ENCODE peak calls at places on chromosomes 3 and 15, in four cellular contexts. W is IMR-90, L is tibial artery, C is brain microvascular endothelial cell. J is an unnamed sample.

GRCh38 chr3:160801386-160802118 is 45.5 kb downstream of the PPM1L start:
- DNase-seq in C (peak; percentile 68), W (peak; percentile 0), L (peak; percentile 78), J (peak; percentile 3)

GRCh38 chr3:112302881-112303761 is 9.1 kb upstream of the SLC9C1 start:
- DNase-seq in C (no peak), L (no peak), W (peak; percentile 11), J (no peak)

GRCh38 chr3:46383211-46383945 is 12.6 kb downstream of the CCR5 start:
- DNase-seq in L (no peak), W (no peak), C (no peak), J (no peak)

GRCh38 chr15:64164436-64164835 is 1.6 kb upstream of the PPIB start:
- DNase-seq in C (no peak), L (no peak), W (no peak), J (no peak)

GRCh38 chr3:56862352-56863062 is 60.8 kb upstream of the ARHGEF3 start:
- DNase-seq in L (no peak), W (peak; percentile 73), C (peak; percentile 55), J (peak; percentile 74)

GRCh38 chr3:190619353-190619752 is 105.5 kb downstream of the IL1RAP start:
- DNase-seq in C (no peak), W (no peak), L (no peak), J (no peak)

GRCh38 chr3:155956508-155957411 is 86.3 kb downstream of the GMPS start:
- DNase-seq in W (no peak), C (no peak), L (no peak), J (no peak)

GRCh38 chr3:53195602-53196574 is 34.9 kb downstream of the PRKCD start:
- DNase-seq in W (peak; percentile 19), C (no peak), L (peak; percentile 41), J (no peak)

GRCh38 chr3:32410367-32411246 is 19.0 kb downstream of the CMTM7 start:
- DNase-seq in W (no peak), L (no peak), C (no peak), J (no peak)

GRCh38 chr15:90838544-90838943 is 29.8 kb upstream of the FURIN start:
- DNase-seq in W (no peak), C (no peak), L (no peak), J (no peak)

GRCh38 chr15:69893863-69894262 is 203.9 kb downstream of the TLE3 start:
- DNase-seq in W (peak; percentile 60), C (peak; percentile 74), L (peak; percentile 53), J (peak; percentile 65)

GRCh38 chr3:105614288-105615030 is 247.8 kb downstream of the ALCAM start:
- DNase-seq in W (peak; percentile 52), L (no peak), C (peak; percentile 39), J (peak; percentile 19)

GRCh38 chr3:24365168-24365567 is 129.5 kb downstream of the THRB start:
- DNase-seq in W (peak; percentile 68), C (peak; percentile 83), L (peak; percentile 78), J (peak; percentile 73)

GRCh38 chr3:10915395-10915794 is 77.2 kb upstream of the SLC6A1 start:
- DNase-seq in L (no peak), W (no peak), C (no peak), J (no peak)

GRCh38 chr3:122627301-122627700 is 49.9 kb downstream of the PARP15 start:
- DNase-seq in C (no peak), W (no peak), L (no peak), J (no peak)

GRCh38 chr3:126040386-126040785 is 43.5 kb downstream of the SLC41A3 start:
- DNase-seq in W (no peak), L (no peak), C (no peak), J (no peak)

GRCh38 chr15:91426412-91426811 is 326.4 kb downstream of the SV2B start:
- DNase-seq in L (no peak), C (no peak), W (no peak), J (no peak)

GRCh38 chr15:73631915-73632669 is 1.1 kb downstream of the NPTN start:
- DNase-seq in W (peak; percentile 59), C (no peak), L (peak; percentile 73), J (peak; percentile 39)

GRCh38 chr15:98774756-98775497 is 126.6 kb downstream of the IGF1R start:
- DNase-seq in C (no peak), W (peak; percentile 52), L (no peak), J (no peak)

GRCh38 chr3:178255315-178255714 is 280.9 kb upstream of the KCNMB2 start:
- DNase-seq in L (no peak), W (peak; percentile 34), C (no peak), J (no peak)

GRCh38 chr3:183587337-183587736 is 31.8 kb upstream of the KLHL6 start:
- DNase-seq in L (no peak), C (no peak), W (no peak), J (no peak)

GRCh38 chr15:92383528-92384326 is 10.0 kb upstream of the ST8SIA2 start:
- DNase-seq in L (no peak), C (peak; percentile 21), W (peak; percentile 3), J (no peak)

GRCh38 chr3:128382221-128382807 is 84.4 kb downstream of the DNAJB8 start:
- DNase-seq in L (no peak), C (no peak), W (no peak), J (no peak)

GRCh38 chr15:83694538-83694937 is 40.6 kb downstream of the ADAMTSL3 start:
- DNase-seq in C (no peak), L (no peak), W (no peak), J (no peak)

GRCh38 chr15:78407889-78408640 is 30.0 kb upstream of the IREB2 start:
- DNase-seq in L (no peak), C (no peak), W (no peak), J (no peak)

GRCh38 chr15:52503788-52504496 is 24.7 kb downstream of the MYO5A start:
- DNase-seq in L (no peak), C (peak; percentile 37), W (peak; percentile 86), J (peak; percentile 50)

GRCh38 chr3:12195231-12195630 is 36.5 kb upstream of the TIMP4 start:
- DNase-seq in W (peak; percentile 18), L (no peak), C (no peak), J (no peak)

GRCh38 chr3:151837057-151837456 is 23.1 kb downstream of the AADAC start:
- DNase-seq in L (no peak), W (peak; percentile 89), C (peak; percentile 69), J (peak; percentile 61)

GRCh38 chr3:187972454-187972853 is 181.5 kb upstream of the LPP start:
- DNase-seq in L (no peak), C (no peak), W (no peak), J (no peak)

GRCh38 chr3:187970106-187970505 is 183.9 kb upstream of the LPP start:
- DNase-seq in W (no peak), L (no peak), C (no peak), J (no peak)

GRCh38 chr3:187973977-187974856 is 179.7 kb upstream of the LPP start:
- DNase-seq in C (no peak), L (no peak), W (no peak), J (no peak)

GRCh38 chr3:187969581-187969950 is 184.4 kb upstream of the LPP start:
- DNase-seq in L (no peak), W (no peak), C (no peak), J (no peak)

DNA sequence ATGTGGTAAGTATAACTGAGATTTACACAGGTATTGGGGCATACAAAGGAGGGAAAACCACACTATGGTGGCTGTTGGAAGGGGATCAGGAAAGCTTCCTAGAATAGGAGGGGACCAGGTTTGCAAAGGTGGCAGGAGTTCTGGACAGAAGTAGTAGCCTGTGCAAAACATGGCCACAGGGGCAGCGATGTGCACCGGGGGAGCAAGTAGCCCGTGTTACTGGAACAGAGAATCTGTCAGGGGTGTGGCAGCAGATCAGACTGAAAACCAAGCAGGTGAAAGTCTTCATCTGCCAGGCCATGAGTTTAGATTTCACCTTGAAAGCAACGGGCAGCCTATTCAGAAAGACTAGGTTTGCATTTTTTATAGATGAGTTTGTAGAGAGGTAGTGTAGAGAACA is 182.3 kb upstream of the LPP start:
- DNase-seq in W (no peak), L (no peak), C (no peak), J (no peak)
- TF ChIP-seq CTCF in W (no peak), L (no peak), C (peak; percentile 7), J (no peak)

DNA sequence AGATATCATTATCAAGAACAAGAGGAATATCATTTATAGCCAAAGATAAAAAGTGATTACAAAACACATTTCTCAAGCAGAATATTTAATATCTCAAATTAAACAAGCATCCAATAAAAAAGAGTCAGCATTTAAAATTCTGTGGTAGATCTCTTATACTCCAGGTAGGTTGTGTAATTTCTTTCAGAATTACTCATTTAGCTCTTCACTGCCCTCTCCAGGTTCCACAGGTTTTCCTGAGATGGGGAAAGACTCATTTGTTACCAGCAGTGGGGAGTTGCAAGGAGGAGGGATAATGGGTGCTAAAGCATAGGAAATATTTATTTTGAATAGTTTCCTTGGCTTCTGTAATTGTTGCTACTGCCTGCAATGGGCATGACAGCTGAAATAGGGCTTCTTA is 83.1 kb upstream of the RASGRP1 start:
- DNase-seq in W (peak; percentile 19), C (no peak), L (no peak), J (no peak)
- TF ChIP-seq CTCF in W (peak; percentile 37), C (peak; percentile 65), L (no peak), J (peak; percentile 62)

DNA sequence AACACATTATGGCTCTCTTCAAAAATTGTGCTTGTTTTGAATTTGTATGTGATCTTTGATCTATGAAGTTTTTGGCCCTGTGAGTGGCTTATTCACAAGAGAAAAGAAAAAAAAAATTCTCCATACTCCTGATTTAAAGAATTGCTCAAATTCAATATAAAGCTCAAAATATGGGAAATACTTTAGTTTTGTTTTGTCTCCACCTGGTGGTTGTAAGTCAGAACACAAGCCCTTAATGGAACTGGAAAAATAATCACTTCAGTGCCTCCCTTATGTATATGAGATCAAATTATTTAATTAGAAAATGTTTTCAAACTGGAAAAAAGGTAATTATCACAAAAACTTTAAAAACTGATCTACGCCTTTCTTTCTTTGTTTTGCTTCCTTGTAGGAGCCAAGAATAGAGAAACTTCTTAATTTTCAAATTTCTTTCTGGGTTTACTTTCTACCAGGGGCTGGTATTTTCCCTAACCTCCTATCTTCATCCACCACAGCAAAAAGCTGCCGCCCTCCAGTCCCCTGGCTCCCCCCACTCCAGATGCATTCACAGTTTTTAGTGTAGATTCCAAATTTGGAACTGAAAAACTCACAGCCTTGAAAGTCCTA is 50.6 kb downstream of the SERP1 start:
- DNase-seq in W (peak; percentile 60), C (peak; percentile 43), L (no peak), J (peak; percentile 35)
- TF ChIP-seq CTCF in W (peak; percentile 75), C (peak; percentile 51), L (peak; percentile 75), J (peak; percentile 95)

GRCh38 chr3:168620854-168621253 is 525.1 kb upstream of the GOLIM4 start:
- DNase-seq in W (no peak), C (peak; percentile 38), L (no peak), J (no peak)
- TF ChIP-seq CTCF in W (peak; percentile 43), C (peak; percentile 80), L (no peak), J (peak; percentile 13)

GRCh38 chr3:159616234-159616825 is 372.3 kb upstream of the IL12A start:
- DNase-seq in L (no peak), C (peak; percentile 65), W (peak; percentile 68), J (peak; percentile 66)
- TF ChIP-seq CTCF in L (peak; percentile 71), C (peak; percentile 78), W (peak; percentile 67), J (peak; percentile 87)

DNA sequence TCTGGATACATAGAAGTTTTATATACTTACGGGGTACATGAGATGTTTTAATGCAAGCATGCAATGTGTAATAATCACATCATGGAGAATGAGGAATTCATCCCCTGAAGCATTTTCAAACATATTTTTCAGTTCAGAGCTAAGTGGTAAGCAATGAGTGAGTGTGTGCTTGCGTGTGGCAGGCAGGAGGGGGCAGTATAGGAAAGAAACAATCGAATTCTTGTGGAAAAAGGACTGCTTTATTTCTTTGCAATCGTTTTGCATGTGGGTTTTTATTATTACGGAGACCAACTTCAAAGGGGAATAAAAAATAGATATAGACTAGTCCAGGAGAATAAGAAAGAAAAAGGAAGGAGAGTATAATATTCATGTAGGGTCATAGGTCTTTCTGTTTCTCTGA is 271.6 kb downstream of the CHL1 start:
- DNase-seq in W (no peak), C (no peak), L (no peak), J (no peak)
- TF ChIP-seq CTCF in W (peak; percentile 13), C (peak; percentile 66), L (peak; percentile 50), J (peak; percentile 20)

GRCh38 chr15:57542505-57542817 is 49.2 kb upstream of the MYZAP start:
- DNase-seq in W (no peak), L (no peak), C (no peak), J (no peak)
- TF ChIP-seq CTCF in W (no peak), L (no peak), C (no peak), J (peak; percentile 52)